ENCODE peak calls at places on chromosomes 5 and 9, in six cellular contexts. I, K, E, H, W and P are unnamed samples.

GRCh38 chr9:129331772-129332512 is 153.9 kb upstream of the IER5L start:
- DNase-seq in W (no peak), I (no peak), K (no peak), H (no peak), E (no peak), P (peak)

GRCh38 chr9:76859860-76860259 is 46.1 kb downstream of the PRUNE2 start:
- DNase-seq in I (no peak), H (no peak), K (no peak), E (no peak), W (no peak), P (no peak)

GRCh38 chr5:59021286-59021673 is 438.4 kb downstream of the RAB3C start:
- DNase-seq in W (no peak), K (no peak), I (no peak), H (peak), E (no peak), P (no peak)

GRCh38 chr5:36878421-36879088 is 2.0 kb downstream of the NIPBL start:
- DNase-seq in I (peak), E (no peak), K (no peak), H (peak), W (no peak), P (peak)

GRCh38 chr5:125274938-125275759 is 528.7 kb upstream of the ZNF608 start:
- DNase-seq in W (no peak), K (peak), H (peak), I (peak), E (no peak), P (peak)

GRCh38 chr9:76414656-76415055 is 20.4 kb upstream of the RFK start:
- DNase-seq in I (peak), H (peak), W (no peak), E (no peak), K (no peak), P (peak)

GRCh38 chr5:45410304-45410995 is 285.7 kb downstream of the HCN1 start:
- DNase-seq in W (no peak), H (no peak), I (no peak), K (no peak), E (no peak), P (no peak)

GRCh38 chr9:38067611-38067891 is 1.5 kb downstream of the SHB start:
- DNase-seq in H (no peak), E (peak), K (no peak), W (peak), I (no peak), P (no peak)

GRCh38 chr9:4084440-4084818 is 215.4 kb downstream of the GLIS3 start:
- DNase-seq in K (no peak), W (peak), I (peak), H (peak), E (peak), P (no peak)

GRCh38 chr9:123468541-123468940 is 112.5 kb downstream of the CRB2 start:
- DNase-seq in I (no peak), K (no peak), H (no peak), W (no peak), E (no peak), P (no peak)

GRCh38 chr5:73119492-73120157 is 750 bp upstream of the TMEM171 start:
- DNase-seq in I (no peak), H (no peak), E (peak), W (no peak), K (no peak), P (no peak)

GRCh38 chr9:70438341-70438924 is 24.0 kb upstream of the KLF9 start:
- DNase-seq in H (peak), W (peak), I (peak), E (peak), K (peak), P (peak)

GRCh38 chr5:54823006-54823405 is 162.4 kb downstream of the ESM1 start:
- DNase-seq in I (no peak), K (no peak), H (no peak), E (no peak), W (no peak), P (no peak)

GRCh38 chr9:37187713-37188439 is 67.5 kb downstream of the ZCCHC7 start:
- DNase-seq in K (no peak), I (no peak), E (no peak), W (no peak), H (no peak), P (no peak)

GRCh38 chr5:34929720-34930526 is 564 bp downstream of the DNAJC21 start:
- DNase-seq in H (peak), E (peak), K (peak), W (peak), I (peak), P (peak)

GRCh38 chr5:204462-204861 is 13.2 kb downstream of the LRRC14B start:
- DNase-seq in W (no peak), H (no peak), I (no peak), K (no peak), E (no peak), P (no peak)

GRCh38 chr5:163459465-163459887 is 426 bp downstream of the NUDCD2 start:
- DNase-seq in I (no peak), W (no peak), E (no peak), H (no peak), K (no peak), P (peak)

GRCh38 chr5:124747770-124748686 is 1.6 kb upstream of the ZNF608 start:
- DNase-seq in H (peak), W (no peak), E (no peak), K (no peak), I (peak), P (peak)

GRCh38 chr5:14685757-14686156 is 21.2 kb downstream of the OTULIN start:
- DNase-seq in I (peak), E (peak), W (no peak), H (peak), K (peak), P (peak)

GRCh38 chr5:157558089-157558595 is 17.4 kb downstream of the ADAM19 start:
- DNase-seq in H (peak), K (peak), I (peak), W (no peak), E (no peak), P (peak)

GRCh38 chr5:122102825-122103224 is 24.8 kb upstream of the LOX start:
- DNase-seq in H (peak), W (no peak), E (no peak), I (peak), K (peak), P (peak)

GRCh38 chr9:133850161-133850560 is 112.0 kb upstream of the SARDH start:
- DNase-seq in K (no peak), I (no peak), W (no peak), E (no peak), H (no peak), P (no peak)

GRCh38 chr5:130109152-130109551 is 204.9 kb downstream of the CHSY3 start:
- DNase-seq in I (peak), K (no peak), H (peak), E (no peak), W (no peak), P (peak)

DNA sequence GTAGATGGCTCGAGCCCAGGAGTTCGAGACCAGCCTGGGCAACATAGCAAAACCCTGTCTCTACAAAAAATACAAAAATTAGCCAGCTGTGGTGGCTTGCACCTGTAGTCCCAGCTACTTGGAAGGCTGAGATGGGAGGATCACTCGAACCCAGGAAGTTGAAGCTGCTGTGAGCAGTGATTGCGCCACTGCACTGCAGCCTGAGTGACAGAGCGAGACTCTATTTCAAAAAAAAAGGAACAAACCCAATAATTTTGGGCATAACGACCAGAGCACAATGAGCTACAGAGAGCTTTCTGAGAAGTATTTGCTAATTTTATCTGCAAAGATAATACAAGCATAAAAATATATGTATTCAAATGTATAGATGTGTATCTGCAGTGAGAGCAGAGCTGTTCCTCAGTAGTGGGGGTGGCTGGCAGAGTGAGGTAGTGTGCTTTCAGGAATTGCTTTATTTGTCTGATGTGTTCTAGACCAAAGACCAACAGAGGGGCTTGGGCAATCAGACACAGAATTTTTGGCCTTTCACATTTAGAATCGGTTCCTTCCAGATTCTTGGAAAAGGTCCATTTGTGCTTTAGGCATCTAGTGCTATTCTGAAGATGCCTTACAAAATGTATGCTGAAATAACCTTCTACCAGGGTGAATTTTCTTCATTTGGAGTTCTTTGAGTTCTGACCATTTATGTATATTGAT is 5.2 kb downstream of the DOCK8 start:
- DNase-seq in E (no peak), I (no peak), H (no peak), W (peak), K (no peak), P (no peak)
- H3K4me3 ChIP-seq in E (no peak), I (no peak), H (no peak), W (no peak), K (no peak), P (no peak)

GRCh38 chr5:181121675-181122561 is 9.1 kb downstream of the OR2V1 start:
- DNase-seq in E (no peak), K (no peak), I (no peak), H (no peak), W (no peak), P (no peak)
- TF ChIP-seq CTCF in E (no peak), K (peak), I (no peak), H (no peak), W (no peak), P (no peak)

GRCh38 chr9:72292874-72293607 is 72.0 kb downstream of the ZFAND5 start:
- DNase-seq in E (peak), I (peak), H (peak), W (no peak), K (peak), P (peak)
- H3K4me3 ChIP-seq in E (no peak), I (no peak), H (no peak), W (no peak), K (no peak), P (no peak)

DNA sequence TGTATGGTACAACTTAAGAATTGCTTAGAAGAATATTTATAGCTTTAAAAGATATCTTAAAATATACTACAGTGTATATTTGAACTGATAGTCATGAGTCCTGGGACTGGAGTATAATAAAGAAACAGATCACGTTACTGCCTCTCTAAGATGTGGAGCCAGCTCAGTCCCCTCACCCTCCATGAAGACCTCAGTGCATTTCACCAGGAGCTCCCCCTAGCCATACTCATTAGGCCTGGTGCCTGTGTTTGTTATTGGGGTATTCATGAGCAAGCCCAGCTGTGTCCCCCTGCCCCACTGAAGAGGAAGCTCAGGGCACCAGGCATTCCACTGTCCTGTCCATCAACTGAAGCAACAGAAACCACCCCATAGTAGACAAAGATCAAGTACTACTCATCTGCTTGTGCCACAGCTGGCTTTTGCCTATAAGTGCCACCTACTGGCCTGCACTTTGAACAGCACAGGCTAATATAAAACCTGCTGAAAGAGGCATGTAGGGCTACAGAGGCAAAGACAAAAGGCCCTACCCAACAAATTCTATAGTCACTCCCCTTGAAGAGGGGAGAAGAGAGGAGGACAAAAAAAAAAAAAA is 850.2 kb upstream of the NUDT12 start:
- DNase-seq in I (peak), E (no peak), H (peak), K (peak), W (no peak), P (peak)
- TF ChIP-seq CTCF in I (peak), E (peak), H (peak), K (peak), W (no peak), P (peak)

GRCh38 chr5:154517781-154518437 is 39.9 kb upstream of the HAND1 start:
- DNase-seq in H (no peak), K (no peak), W (no peak), E (no peak), I (no peak), P (no peak)
- H3K4me3 ChIP-seq in H (no peak), K (no peak), W (no peak), E (no peak), I (no peak), P (no peak)

GRCh38 chr9:121197135-121197534 is 4.5 kb downstream of the RAB14 start:
- DNase-seq in K (no peak), W (no peak), I (no peak), E (no peak), H (no peak), P (no peak)
- TF ChIP-seq CTCF in K (no peak), W (no peak), I (peak), E (no peak), H (no peak), P (peak)

GRCh38 chr9:89178162-89179120 is at the start of gene SHC3:
- DNase-seq in H (peak), E (no peak), I (peak), W (peak), K (peak), P (peak)

GRCh38 chr9:89179535-89179919 is 909 bp upstream of the SHC3 start:
- DNase-seq in W (no peak), I (peak), K (no peak), E (no peak), H (peak), P (peak)

GRCh38 chr9:89175739-89176360 is 2.8 kb downstream of the SHC3 start:
- DNase-seq in K (no peak), H (peak), E (no peak), I (peak), W (no peak), P (peak)

GRCh38 chr9:89177401-89178161 is 1.0 kb downstream of the SHC3 start:
- DNase-seq in K (no peak), I (peak), W (no peak), E (no peak), H (peak), P (peak)

GRCh38 chr9:89177021-89177400 is 1.6 kb downstream of the SHC3 start:
- DNase-seq in K (peak), I (peak), H (peak), E (no peak), W (no peak), P (peak)
- H3K4me3 ChIP-seq in K (peak), I (peak), H (peak), E (peak), W (peak), P (peak)

GRCh38 chr9:22307013-22307711 is 139.5 kb upstream of the DMRTA1 start:
- DNase-seq in E (no peak), H (peak), W (no peak), K (peak), I (peak), P (peak)
- TF ChIP-seq CTCF in E (peak), H (peak), W (peak), K (peak), I (peak), P (peak)